ENCODE peak calls at places on chromosomes 11 and 22, in seven cellular contexts. Z, X, T, S, G, A and Q are unnamed samples.

GRCh38 chr11:9273430-9274336 is 8.5 kb upstream of the DENND5A start:
- DNase-seq in Z (no peak), X (no peak), T (no peak), S (no peak), G (no peak), A (no peak), Q (peak)

GRCh38 chr22:23023294-23023693 is 47.0 kb upstream of the GNAZ start:
- DNase-seq in Z (no peak), X (no peak), T (no peak), S (no peak), G (peak), A (no peak), Q (no peak)

GRCh38 chr22:45064313-45065268 is 54.8 kb upstream of the PHF21B start:
- DNase-seq in Z (peak), X (no peak), T (no peak), S (no peak), G (no peak), A (no peak), Q (peak)

GRCh38 chr22:45632791-45633515 is 38.7 kb upstream of the ATXN10 start:
- DNase-seq in Z (no peak), X (no peak), T (no peak), S (no peak), G (peak), A (no peak), Q (no peak)

GRCh38 chr11:2813141-2813908 is 72.2 kb downstream of the CDKN1C start:
- DNase-seq in Z (no peak), X (no peak), T (no peak), S (no peak), G (no peak), A (no peak), Q (no peak)

GRCh38 chr11:19432370-19433163 is 191.8 kb upstream of the E2F8 start:
- DNase-seq in Z (peak), X (no peak), T (peak), S (peak), G (peak), A (no peak), Q (peak)

GRCh38 chr11:66330931-66331330 is 5.3 kb downstream of the RIN1 start:
- DNase-seq in Z (no peak), X (no peak), T (no peak), S (no peak), G (no peak), A (no peak), Q (no peak)

GRCh38 chr11:65304613-65305012 is 10.1 kb upstream of the CDC42EP2 start:
- DNase-seq in Z (no peak), X (no peak), T (no peak), S (no peak), G (no peak), A (no peak), Q (no peak)

GRCh38 chr11:10803676-10804075 is 5.0 kb downstream of the EIF4G2 start:
- DNase-seq in Z (no peak), X (no peak), T (no peak), S (no peak), G (no peak), A (no peak), Q (peak)

GRCh38 chr11:129695543-129696308 is 119.9 kb upstream of the TMEM45B start:
- DNase-seq in Z (peak), X (peak), T (peak), S (peak), G (peak), A (peak), Q (peak)

DNA sequence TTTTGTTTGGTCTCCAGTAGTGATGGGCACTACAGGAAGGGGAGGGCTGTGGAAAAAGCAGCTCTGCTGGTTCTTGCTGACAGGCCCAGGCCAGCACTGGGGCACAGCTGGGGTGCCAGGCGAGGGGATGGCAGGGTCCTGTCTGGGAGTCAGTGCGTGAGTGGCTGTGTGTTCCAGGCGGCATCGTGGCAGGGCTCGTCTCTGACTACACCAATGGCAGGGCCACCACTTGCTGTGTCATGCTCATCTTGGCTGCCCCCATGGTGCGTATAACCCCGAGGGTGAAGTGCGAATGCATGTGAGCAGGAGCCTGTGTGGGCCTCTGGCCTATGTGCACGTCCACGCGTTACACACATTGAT is 20.9 kb downstream of the SLC37A2 start:
- DNase-seq in Z (no peak), X (peak), T (no peak), S (no peak), G (no peak), A (no peak), Q (no peak)
- TF ChIP-seq EZH2phosphoT487 in Z (no peak), X (no peak), T (no peak), S (no peak), G (no peak), A (no peak), Q (no peak)

GRCh38 chr22:36563444-36563843 is 34.5 kb upstream of the EIF3D start:
- DNase-seq in Z (no peak), X (no peak), T (no peak), S (no peak), G (no peak), A (no peak), Q (no peak)

GRCh38 chr22:36563001-36563400 is 34.0 kb upstream of the EIF3D start:
- DNase-seq in Z (no peak), X (no peak), T (no peak), S (no peak), G (no peak), A (no peak), Q (no peak)

GRCh38 chr22:36561291-36561811 is 32.4 kb upstream of the EIF3D start:
- DNase-seq in Z (no peak), X (no peak), T (no peak), S (no peak), G (peak), A (no peak), Q (no peak)

GRCh38 chr22:36563898-36564297 is 34.9 kb upstream of the EIF3D start:
- DNase-seq in Z (no peak), X (no peak), T (no peak), S (no peak), G (no peak), A (no peak), Q (no peak)

DNA sequence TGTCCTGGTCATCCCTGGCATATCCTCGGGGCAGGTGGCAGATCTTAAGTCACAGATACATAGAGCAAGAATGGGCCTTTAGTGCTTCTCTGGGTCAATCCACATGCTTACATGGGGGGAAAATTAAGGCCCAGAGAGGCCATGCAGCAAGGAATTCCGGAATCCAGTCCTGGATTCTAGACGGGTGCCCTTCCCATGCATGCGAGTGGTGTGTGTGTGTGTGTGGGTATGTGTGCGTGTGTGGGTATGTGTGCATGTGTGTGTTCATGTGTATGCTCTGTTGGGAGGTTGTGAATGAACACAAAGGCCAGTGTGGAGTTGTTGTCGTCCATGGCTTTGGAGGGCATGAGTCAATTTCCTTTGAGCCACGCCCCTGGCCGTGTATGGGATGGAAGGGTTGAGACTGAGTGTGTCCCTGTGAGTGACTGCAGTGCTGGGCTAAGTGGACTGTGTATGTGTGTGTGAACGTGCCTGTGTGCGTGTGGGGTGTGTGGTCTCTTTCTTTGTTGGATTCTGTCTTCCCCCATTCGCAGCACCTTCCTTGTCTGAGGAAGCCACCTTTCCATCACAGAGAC is 33.4 kb upstream of the EIF3D start:
- DNase-seq in Z (peak), X (no peak), T (no peak), S (no peak), G (no peak), A (no peak), Q (peak)
- TF ChIP-seq EZH2phosphoT487 in Z (no peak), X (no peak), T (no peak), S (no peak), G (no peak), A (no peak), Q (no peak)

GRCh38 chr11:118921121-118921928 is 4.4 kb downstream of the BCL9L start:
- DNase-seq in Z (peak), X (peak), T (no peak), S (no peak), G (peak), A (no peak), Q (peak)
- TF ChIP-seq EZH2phosphoT487 in Z (no peak), X (no peak), T (no peak), S (no peak), G (no peak), A (no peak), Q (no peak)

GRCh38 chr11:45554230-45554967 is 111.0 kb downstream of the CHST1 start:
- DNase-seq in Z (no peak), X (no peak), T (no peak), S (no peak), G (no peak), A (no peak), Q (no peak)
- TF ChIP-seq EZH2phosphoT487 in Z (no peak), X (no peak), T (no peak), S (no peak), G (no peak), A (no peak), Q (no peak)

DNA sequence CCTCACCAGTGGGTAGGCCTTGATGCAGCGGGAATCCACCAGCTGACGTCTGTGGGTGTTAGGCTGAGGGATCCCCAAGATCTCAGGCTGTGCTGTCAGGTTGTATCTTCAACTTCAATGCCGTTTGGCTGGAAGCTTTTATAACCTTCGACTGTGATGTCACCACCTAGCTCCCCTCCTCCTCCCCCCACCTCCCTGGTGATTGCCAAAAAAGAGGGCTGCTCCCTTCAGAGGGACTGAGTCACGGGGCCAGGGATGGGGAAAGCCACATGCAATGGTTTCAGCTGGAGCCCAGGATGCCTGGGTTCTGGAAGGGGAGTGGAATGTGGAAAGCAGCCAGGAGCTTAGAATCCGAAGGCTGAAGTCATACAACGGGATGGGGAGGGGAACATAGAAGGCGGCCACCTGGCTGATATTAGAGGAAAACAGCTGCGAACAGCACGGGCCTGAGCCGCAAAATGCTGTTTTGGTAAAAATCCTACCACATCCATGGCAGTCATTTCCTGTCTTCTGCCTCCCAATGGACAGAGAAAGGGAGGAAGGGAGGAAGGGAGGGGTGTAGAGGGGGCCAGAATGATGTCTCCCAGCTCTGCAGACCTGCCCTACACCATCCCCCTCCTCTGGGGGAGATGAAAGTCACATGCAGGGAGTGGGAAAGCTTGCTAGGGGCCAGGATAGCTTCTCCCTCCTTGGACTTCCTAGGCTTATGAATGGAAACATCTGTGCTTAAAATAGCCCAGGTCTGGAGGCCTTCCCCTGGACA is at the start of gene LRRN4CL:
- DNase-seq in Z (no peak), X (peak), T (no peak), S (no peak), G (no peak), A (no peak), Q (peak)
- TF ChIP-seq EZH2phosphoT487 in Z (no peak), X (no peak), T (no peak), S (no peak), G (no peak), A (no peak), Q (no peak)

GRCh38 chr22:21918466-21919185 is 34.0 kb downstream of the PPM1F start:
- DNase-seq in Z (no peak), X (peak), T (no peak), S (no peak), G (no peak), A (no peak), Q (no peak)

GRCh38 chr22:21919526-21920307 is 32.9 kb downstream of the PPM1F start:
- DNase-seq in Z (no peak), X (peak), T (no peak), S (no peak), G (no peak), A (no peak), Q (no peak)

GRCh38 chr22:21917206-21917958 is 35.3 kb downstream of the PPM1F start:
- DNase-seq in Z (no peak), X (peak), T (no peak), S (no peak), G (peak), A (no peak), Q (no peak)

GRCh38 chr22:21916309-21916918 is 36.2 kb downstream of the PPM1F start:
- DNase-seq in Z (no peak), X (peak), T (no peak), S (no peak), G (no peak), A (no peak), Q (no peak)

DNA sequence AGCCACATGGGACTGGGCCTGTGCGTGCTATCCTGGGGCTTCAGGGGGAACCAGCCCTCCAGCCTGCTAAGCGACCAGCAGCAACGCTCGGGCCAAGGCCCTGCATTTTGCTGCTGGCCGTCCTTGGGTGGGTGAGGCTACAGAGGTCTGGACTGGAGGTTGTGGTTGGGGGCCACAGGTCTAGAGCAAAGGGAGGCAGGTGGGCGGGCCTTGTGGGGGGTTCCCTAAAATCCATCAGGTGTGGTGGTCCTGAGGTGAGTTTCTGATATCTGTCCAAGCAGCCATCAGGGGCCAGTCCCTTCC is 34.7 kb downstream of the PPM1F start:
- DNase-seq in Z (no peak), X (no peak), T (no peak), S (no peak), G (no peak), A (no peak), Q (no peak)
- TF ChIP-seq EZH2phosphoT487 in Z (no peak), X (no peak), T (no peak), S (no peak), G (no peak), A (no peak), Q (no peak)

GRCh38 chr11:20854214-20854613 is 184.8 kb downstream of the NELL1 start:
- DNase-seq in Z (no peak), X (no peak), T (no peak), S (peak), G (peak), A (no peak), Q (no peak)
- TF ChIP-seq EZH2phosphoT487 in Z (no peak), X (no peak), T (no peak), S (no peak), G (no peak), A (no peak), Q (no peak)

GRCh38 chr11:71336996-71337772 is 84.8 kb upstream of the SHANK2 start:
- DNase-seq in Z (no peak), X (no peak), T (no peak), S (no peak), G (no peak), A (no peak), Q (no peak)
- TF ChIP-seq EZH2phosphoT487 in Z (no peak), X (no peak), T (no peak), S (no peak), G (no peak), A (no peak), Q (no peak)

GRCh38 chr11:47165294-47165840 is 11.3 kb downstream of the ARFGAP2 start:
- DNase-seq in Z (no peak), X (no peak), T (no peak), S (no peak), G (no peak), A (no peak), Q (no peak)
- TF ChIP-seq EZH2phosphoT487 in Z (no peak), X (no peak), T (no peak), S (no peak), G (no peak), A (no peak), Q (no peak)

DNA sequence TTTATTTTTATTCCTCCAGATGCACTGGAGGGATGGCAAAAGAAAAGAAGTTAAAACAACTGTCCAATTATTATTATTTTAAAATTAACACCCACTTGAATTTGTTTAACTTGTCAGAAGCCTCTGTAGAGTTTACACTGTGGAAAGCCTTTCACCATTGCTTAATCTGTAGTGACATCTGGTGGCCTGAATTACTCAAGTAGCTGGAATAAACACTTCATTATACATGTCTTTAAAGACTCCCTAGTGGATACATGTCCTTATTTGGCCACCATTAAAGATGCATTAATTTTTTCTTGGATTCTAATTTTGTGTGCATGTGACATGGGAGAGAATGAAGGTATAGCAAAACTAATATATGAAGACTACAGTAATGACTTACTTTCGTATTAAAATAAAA is 1496.5 kb downstream of the FAM181B start:
- DNase-seq in Z (peak), X (peak), T (peak), S (peak), G (peak), A (no peak), Q (peak)
- TF ChIP-seq EZH2phosphoT487 in Z (no peak), X (no peak), T (no peak), S (no peak), G (no peak), A (no peak), Q (no peak)